ENCODE peak calls at places on chromosomes 2 and 18, in eight cellular contexts. One of them, this sample, is unnamed. For H3K36me3, the result is how much of the 10 kb centered on the place peaks cover.

GRCh38 chr2:135030826-135031225 is 16.4 kb downstream of the MAP3K19 start:
- DNase-seq in SK-N-SH: no peak
- DNase-seq in sigmoid colon: no peak
- DNase-seq in CD8-positive, alpha-beta memory T cell: no peak
- DNase-seq in fibroblast of lung: peak
- DNase-seq in Panc1: no peak
- DNase-seq in WERI-Rb-1: no peak
- DNase-seq in mucosa of descending colon: no peak
- DNase-seq in this sample: peak

GRCh38 chr2:11872247-11872947 is 126.0 kb downstream of the LPIN1 start:
- DNase-seq in mucosa of descending colon: no peak
- DNase-seq in fibroblast of lung: no peak
- DNase-seq in WERI-Rb-1: no peak
- DNase-seq in SK-N-SH: no peak
- DNase-seq in Panc1: no peak
- DNase-seq in sigmoid colon: no peak
- DNase-seq in CD8-positive, alpha-beta memory T cell: no peak
- DNase-seq in this sample: no peak

GRCh38 chr2:220781622-220782241 is 790.4 kb downstream of the EPHA4 start:
- DNase-seq in SK-N-SH: no peak
- DNase-seq in Panc1: no peak
- DNase-seq in sigmoid colon: no peak
- DNase-seq in CD8-positive, alpha-beta memory T cell: no peak
- DNase-seq in fibroblast of lung: peak
- DNase-seq in mucosa of descending colon: no peak
- DNase-seq in WERI-Rb-1: no peak
- DNase-seq in this sample: no peak

GRCh38 chr2:223494496-223494895 is 107.7 kb downstream of the SCG2 start:
- DNase-seq in SK-N-SH: no peak
- DNase-seq in CD8-positive, alpha-beta memory T cell: no peak
- DNase-seq in mucosa of descending colon: no peak
- DNase-seq in WERI-Rb-1: no peak
- DNase-seq in fibroblast of lung: no peak
- DNase-seq in sigmoid colon: no peak
- DNase-seq in Panc1: no peak
- DNase-seq in this sample: no peak

GRCh38 chr2:222747526-222748160 is 76.2 kb downstream of the MOGAT1 start:
- DNase-seq in SK-N-SH: no peak
- DNase-seq in Panc1: no peak
- DNase-seq in fibroblast of lung: no peak
- DNase-seq in mucosa of descending colon: no peak
- DNase-seq in sigmoid colon: no peak
- DNase-seq in CD8-positive, alpha-beta memory T cell: no peak
- DNase-seq in WERI-Rb-1: no peak
- DNase-seq in this sample: no peak

GRCh38 chr2:201298462-201298861 is 38.1 kb downstream of the CASP8 start:
- DNase-seq in CD8-positive, alpha-beta memory T cell: no peak
- DNase-seq in SK-N-SH: no peak
- DNase-seq in Panc1: no peak
- DNase-seq in sigmoid colon: no peak
- DNase-seq in fibroblast of lung: no peak
- DNase-seq in WERI-Rb-1: no peak
- DNase-seq in mucosa of descending colon: no peak
- DNase-seq in this sample: no peak

GRCh38 chr18:9803698-9804516 is 81.9 kb upstream of the TXNDC2 start:
- DNase-seq in sigmoid colon: peak
- DNase-seq in CD8-positive, alpha-beta memory T cell: no peak
- DNase-seq in SK-N-SH: peak
- DNase-seq in WERI-Rb-1: no peak
- DNase-seq in mucosa of descending colon: no peak
- DNase-seq in fibroblast of lung: no peak
- DNase-seq in Panc1: no peak
- DNase-seq in this sample: peak

GRCh38 chr2:8590940-8591339 is 90.9 kb upstream of the ID2 start:
- DNase-seq in Panc1: no peak
- DNase-seq in CD8-positive, alpha-beta memory T cell: no peak
- DNase-seq in fibroblast of lung: no peak
- DNase-seq in mucosa of descending colon: no peak
- DNase-seq in sigmoid colon: no peak
- DNase-seq in SK-N-SH: no peak
- DNase-seq in WERI-Rb-1: no peak
- DNase-seq in this sample: no peak

GRCh38 chr2:108377815-108378630 is at the start of gene SULT1C4:
- DNase-seq in WERI-Rb-1: peak
- DNase-seq in CD8-positive, alpha-beta memory T cell: no peak
- DNase-seq in Panc1: no peak
- DNase-seq in fibroblast of lung: peak
- DNase-seq in sigmoid colon: peak
- DNase-seq in SK-N-SH: peak
- DNase-seq in mucosa of descending colon: peak
- DNase-seq in this sample: peak

GRCh38 chr2:29583104-29583503 is 338.3 kb downstream of the ALK start:
- DNase-seq in sigmoid colon: no peak
- DNase-seq in WERI-Rb-1: no peak
- DNase-seq in fibroblast of lung: peak
- DNase-seq in CD8-positive, alpha-beta memory T cell: no peak
- DNase-seq in Panc1: no peak
- DNase-seq in SK-N-SH: no peak
- DNase-seq in mucosa of descending colon: no peak
- DNase-seq in this sample: no peak

GRCh38 chr2:96874099-96874831 is 4.4 kb upstream of the SEMA4C start:
- DNase-seq in WERI-Rb-1: no peak
- DNase-seq in SK-N-SH: no peak
- DNase-seq in mucosa of descending colon: no peak
- DNase-seq in sigmoid colon: no peak
- DNase-seq in Panc1: no peak
- DNase-seq in fibroblast of lung: no peak
- DNase-seq in CD8-positive, alpha-beta memory T cell: no peak
- DNase-seq in this sample: no peak

GRCh38 chr2:30514134-30514860 is 67.3 kb downstream of the LCLAT1 start:
- DNase-seq in fibroblast of lung: peak
- DNase-seq in Panc1: no peak
- DNase-seq in mucosa of descending colon: no peak
- DNase-seq in CD8-positive, alpha-beta memory T cell: no peak
- DNase-seq in WERI-Rb-1: no peak
- DNase-seq in sigmoid colon: no peak
- DNase-seq in SK-N-SH: peak
- DNase-seq in this sample: no peak

GRCh38 chr18:79685971-79686370 is 6.4 kb downstream of the CTDP1 start:
- DNase-seq in SK-N-SH: no peak
- DNase-seq in mucosa of descending colon: no peak
- DNase-seq in fibroblast of lung: no peak
- DNase-seq in sigmoid colon: no peak
- DNase-seq in Panc1: no peak
- DNase-seq in WERI-Rb-1: no peak
- DNase-seq in CD8-positive, alpha-beta memory T cell: no peak
- DNase-seq in this sample: peak

GRCh38 chr2:43078301-43078700 is 148.1 kb downstream of the ZFP36L2 start:
- DNase-seq in SK-N-SH: no peak
- DNase-seq in fibroblast of lung: no peak
- DNase-seq in sigmoid colon: no peak
- DNase-seq in WERI-Rb-1: no peak
- DNase-seq in CD8-positive, alpha-beta memory T cell: no peak
- DNase-seq in mucosa of descending colon: no peak
- DNase-seq in Panc1: no peak
- DNase-seq in this sample: no peak

GRCh38 chr2:43077876-43078275 is 148.5 kb downstream of the ZFP36L2 start:
- DNase-seq in Panc1: no peak
- DNase-seq in fibroblast of lung: no peak
- DNase-seq in WERI-Rb-1: no peak
- DNase-seq in sigmoid colon: no peak
- DNase-seq in mucosa of descending colon: no peak
- DNase-seq in CD8-positive, alpha-beta memory T cell: no peak
- DNase-seq in SK-N-SH: no peak
- DNase-seq in this sample: no peak

GRCh38 chr2:43075906-43076585 is 150.4 kb downstream of the ZFP36L2 start:
- DNase-seq in CD8-positive, alpha-beta memory T cell: no peak
- DNase-seq in SK-N-SH: no peak
- DNase-seq in WERI-Rb-1: no peak
- DNase-seq in mucosa of descending colon: no peak
- DNase-seq in Panc1: no peak
- DNase-seq in fibroblast of lung: peak
- DNase-seq in sigmoid colon: no peak
- DNase-seq in this sample: no peak

GRCh38 chr2:43075054-43075593 is 151.3 kb downstream of the ZFP36L2 start:
- DNase-seq in WERI-Rb-1: no peak
- DNase-seq in sigmoid colon: peak
- DNase-seq in CD8-positive, alpha-beta memory T cell: no peak
- DNase-seq in fibroblast of lung: peak
- DNase-seq in Panc1: peak
- DNase-seq in mucosa of descending colon: no peak
- DNase-seq in SK-N-SH: peak
- DNase-seq in this sample: no peak

GRCh38 chr2:43076676-43077075 is 149.7 kb downstream of the ZFP36L2 start:
- DNase-seq in mucosa of descending colon: no peak
- DNase-seq in SK-N-SH: no peak
- DNase-seq in fibroblast of lung: no peak
- DNase-seq in WERI-Rb-1: no peak
- DNase-seq in CD8-positive, alpha-beta memory T cell: no peak
- DNase-seq in Panc1: no peak
- DNase-seq in sigmoid colon: no peak
- DNase-seq in this sample: no peak
- H3K36me3 ChIP-seq in mucosa of descending colon: under half
- H3K36me3 ChIP-seq in SK-N-SH: under half
- H3K36me3 ChIP-seq in fibroblast of lung: under half
- H3K36me3 ChIP-seq in WERI-Rb-1: under half
- H3K36me3 ChIP-seq in CD8-positive, alpha-beta memory T cell: under half
- H3K36me3 ChIP-seq in Panc1: under half
- H3K36me3 ChIP-seq in sigmoid colon: under half
- H3K36me3 ChIP-seq in this sample: under half

DNA sequence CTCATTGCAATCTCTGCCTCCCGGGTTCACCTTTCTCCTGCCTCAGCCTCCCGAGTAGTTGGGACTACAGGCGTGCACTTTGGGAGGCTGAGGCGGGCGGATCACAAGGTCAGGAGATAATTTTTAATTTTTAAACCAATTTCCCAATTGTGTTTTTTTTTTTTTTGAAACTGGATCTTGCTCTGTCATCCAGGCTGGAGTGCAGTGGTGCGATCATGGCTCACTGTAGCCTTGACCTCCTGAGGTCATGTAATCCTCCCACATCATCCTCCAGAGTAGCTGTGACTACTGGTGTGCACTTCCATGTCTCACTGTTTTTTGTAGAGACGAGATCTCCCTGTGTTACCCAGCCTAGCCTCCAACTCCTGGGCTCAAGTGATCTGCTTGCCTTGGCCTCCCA is 49.3 kb downstream of the GLS start:
- DNase-seq in sigmoid colon: no peak
- DNase-seq in CD8-positive, alpha-beta memory T cell: no peak
- DNase-seq in Panc1: no peak
- DNase-seq in WERI-Rb-1: no peak
- DNase-seq in SK-N-SH: no peak
- DNase-seq in mucosa of descending colon: no peak
- DNase-seq in fibroblast of lung: no peak
- DNase-seq in this sample: no peak
- H3K36me3 ChIP-seq in sigmoid colon: half or more
- H3K36me3 ChIP-seq in CD8-positive, alpha-beta memory T cell: under half
- H3K36me3 ChIP-seq in Panc1: under half
- H3K36me3 ChIP-seq in WERI-Rb-1: under half
- H3K36me3 ChIP-seq in SK-N-SH: half or more
- H3K36me3 ChIP-seq in mucosa of descending colon: under half
- H3K36me3 ChIP-seq in fibroblast of lung: under half
- H3K36me3 ChIP-seq in this sample: under half

GRCh38 chr2:241107384-241107783 is 5.3 kb upstream of the MTERF4 start:
- DNase-seq in Panc1: no peak
- DNase-seq in sigmoid colon: no peak
- DNase-seq in WERI-Rb-1: no peak
- DNase-seq in fibroblast of lung: no peak
- DNase-seq in mucosa of descending colon: no peak
- DNase-seq in SK-N-SH: no peak
- DNase-seq in CD8-positive, alpha-beta memory T cell: no peak
- DNase-seq in this sample: no peak

GRCh38 chr2:241110089-241110606 is 8.1 kb upstream of the MTERF4 start:
- DNase-seq in WERI-Rb-1: no peak
- DNase-seq in mucosa of descending colon: no peak
- DNase-seq in Panc1: no peak
- DNase-seq in CD8-positive, alpha-beta memory T cell: no peak
- DNase-seq in sigmoid colon: peak
- DNase-seq in fibroblast of lung: no peak
- DNase-seq in SK-N-SH: no peak
- DNase-seq in this sample: no peak

GRCh38 chr2:241109210-241110088 is 7.4 kb upstream of the MTERF4 start:
- DNase-seq in mucosa of descending colon: no peak
- DNase-seq in WERI-Rb-1: no peak
- DNase-seq in sigmoid colon: peak
- DNase-seq in Panc1: no peak
- DNase-seq in SK-N-SH: no peak
- DNase-seq in CD8-positive, alpha-beta memory T cell: peak
- DNase-seq in fibroblast of lung: no peak
- DNase-seq in this sample: peak

GRCh38 chr2:241110607-241111442 is 8.7 kb upstream of the MTERF4 start:
- DNase-seq in CD8-positive, alpha-beta memory T cell: peak
- DNase-seq in mucosa of descending colon: no peak
- DNase-seq in Panc1: no peak
- DNase-seq in SK-N-SH: no peak
- DNase-seq in sigmoid colon: peak
- DNase-seq in fibroblast of lung: no peak
- DNase-seq in WERI-Rb-1: no peak
- DNase-seq in this sample: peak

DNA sequence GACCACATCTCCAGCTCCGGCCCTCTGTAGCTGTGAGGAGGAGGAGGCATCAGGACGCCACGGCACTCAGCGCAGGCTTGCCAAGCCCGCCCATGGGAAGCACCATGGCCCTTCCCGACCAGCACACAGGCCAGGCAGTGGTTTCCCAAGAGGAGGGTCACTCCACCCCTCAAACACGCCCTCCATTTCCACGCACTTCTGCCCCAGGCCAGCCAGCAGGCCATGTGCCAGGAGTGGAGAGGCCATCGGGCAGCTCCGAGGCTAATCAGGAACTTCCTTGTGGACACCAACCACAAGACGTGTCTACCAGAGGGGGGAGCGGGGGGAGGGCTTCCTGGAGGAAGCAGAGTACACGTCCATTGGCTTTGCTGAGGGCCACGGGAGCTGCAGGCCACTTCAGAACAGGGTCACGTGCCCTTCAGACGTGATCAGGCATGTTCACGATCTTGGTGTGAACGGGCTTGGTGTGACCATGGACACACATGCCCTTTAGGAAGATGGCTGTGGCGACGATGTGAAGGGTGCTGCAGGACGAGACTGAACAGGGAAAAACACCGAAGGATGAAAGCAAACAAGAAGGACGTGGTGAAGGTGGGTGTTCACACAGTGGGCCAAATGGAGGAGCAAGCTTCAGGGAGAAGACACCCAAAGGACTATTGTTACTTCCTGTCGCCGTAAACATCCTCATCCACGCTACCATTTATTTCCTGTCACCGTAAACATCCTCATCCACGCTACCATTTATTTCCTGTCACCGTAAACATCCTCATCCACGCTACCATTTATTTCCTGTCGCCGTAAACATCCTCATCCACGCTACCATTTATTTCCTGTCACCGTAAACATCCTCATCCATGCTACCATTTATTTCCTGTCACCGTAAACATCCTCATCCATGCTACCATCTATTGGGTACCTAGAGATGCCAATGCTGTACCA is 6.5 kb upstream of the MTERF4 start:
- DNase-seq in SK-N-SH: no peak
- DNase-seq in fibroblast of lung: no peak
- DNase-seq in WERI-Rb-1: no peak
- DNase-seq in CD8-positive, alpha-beta memory T cell: peak
- DNase-seq in mucosa of descending colon: no peak
- DNase-seq in Panc1: no peak
- DNase-seq in sigmoid colon: peak
- DNase-seq in this sample: peak
- H3K36me3 ChIP-seq in SK-N-SH: under half
- H3K36me3 ChIP-seq in fibroblast of lung: under half
- H3K36me3 ChIP-seq in WERI-Rb-1: under half
- H3K36me3 ChIP-seq in CD8-positive, alpha-beta memory T cell: under half
- H3K36me3 ChIP-seq in mucosa of descending colon: under half
- H3K36me3 ChIP-seq in Panc1: under half
- H3K36me3 ChIP-seq in sigmoid colon: under half
- H3K36me3 ChIP-seq in this sample: under half

GRCh38 chr2:170953976-170954375 is 24.9 kb downstream of the GORASP2 start:
- DNase-seq in Panc1: no peak
- DNase-seq in mucosa of descending colon: no peak
- DNase-seq in SK-N-SH: no peak
- DNase-seq in fibroblast of lung: no peak
- DNase-seq in WERI-Rb-1: no peak
- DNase-seq in sigmoid colon: no peak
- DNase-seq in CD8-positive, alpha-beta memory T cell: no peak
- DNase-seq in this sample: no peak
- H3K36me3 ChIP-seq in Panc1: under half
- H3K36me3 ChIP-seq in mucosa of descending colon: under half
- H3K36me3 ChIP-seq in SK-N-SH: half or more
- H3K36me3 ChIP-seq in fibroblast of lung: under half
- H3K36me3 ChIP-seq in WERI-Rb-1: half or more
- H3K36me3 ChIP-seq in sigmoid colon: half or more
- H3K36me3 ChIP-seq in CD8-positive, alpha-beta memory T cell: half or more
- H3K36me3 ChIP-seq in this sample: half or more